ENCODE peak calls at places on chromosomes 13 and 19, in six cellular contexts. One of them, this sample, is unnamed.

GRCh38 chr19:4980087-4980486 is 11.2 kb downstream of the KDM4B start:
- DNase-seq in HEK293T: no peak
- DNase-seq in GOT3: no peak
- DNase-seq in MCF 10A: no peak
- DNase-seq in stimulated activated CD4-positive, alpha-beta T cell treated with anti-CD3 and anti-CD28 coated beads, Interleukin-1b, Interleukin-23, amount 100 ng/mL, for 48 hours: no peak
- DNase-seq in heart left ventricle: no peak
- DNase-seq in this sample: no peak

GRCh38 chr13:46361535-46361934 is 25.5 kb downstream of the RUBCNL start:
- DNase-seq in HEK293T: no peak
- DNase-seq in stimulated activated CD4-positive, alpha-beta T cell treated with anti-CD3 and anti-CD28 coated beads, Interleukin-1b, Interleukin-23, amount 100 ng/mL, for 48 hours: no peak
- DNase-seq in heart left ventricle: no peak
- DNase-seq in MCF 10A: peak; percentile 42
- DNase-seq in GOT3: no peak
- DNase-seq in this sample: no peak

GRCh38 chr13:73665279-73665678 is 468.9 kb downstream of the KLF12 start:
- DNase-seq in stimulated activated CD4-positive, alpha-beta T cell treated with anti-CD3 and anti-CD28 coated beads, Interleukin-1b, Interleukin-23, amount 100 ng/mL, for 48 hours: no peak
- DNase-seq in GOT3: no peak
- DNase-seq in MCF 10A: no peak
- DNase-seq in heart left ventricle: no peak
- DNase-seq in HEK293T: no peak
- DNase-seq in this sample: no peak

GRCh38 chr13:94342436-94343242 is 136.8 kb downstream of the DCT start:
- DNase-seq in MCF 10A: no peak
- DNase-seq in stimulated activated CD4-positive, alpha-beta T cell treated with anti-CD3 and anti-CD28 coated beads, Interleukin-1b, Interleukin-23, amount 100 ng/mL, for 48 hours: no peak
- DNase-seq in heart left ventricle: no peak
- DNase-seq in HEK293T: no peak
- DNase-seq in GOT3: no peak
- DNase-seq in this sample: no peak

GRCh38 chr13:46476174-46476573 is 76.8 kb upstream of the LRCH1 start:
- DNase-seq in MCF 10A: peak; percentile 26
- DNase-seq in GOT3: no peak
- DNase-seq in HEK293T: no peak
- DNase-seq in stimulated activated CD4-positive, alpha-beta T cell treated with anti-CD3 and anti-CD28 coated beads, Interleukin-1b, Interleukin-23, amount 100 ng/mL, for 48 hours: no peak
- DNase-seq in heart left ventricle: no peak
- DNase-seq in this sample: no peak

GRCh38 chr19:41708481-41708880 is at the start of gene CEACAM5:
- DNase-seq in GOT3: no peak
- DNase-seq in heart left ventricle: peak; percentile 19
- DNase-seq in HEK293T: no peak
- DNase-seq in stimulated activated CD4-positive, alpha-beta T cell treated with anti-CD3 and anti-CD28 coated beads, Interleukin-1b, Interleukin-23, amount 100 ng/mL, for 48 hours: no peak
- DNase-seq in MCF 10A: no peak
- DNase-seq in this sample: no peak

GRCh38 chr19:17333611-17334413 is 843 bp downstream of the ANO8 start:
- DNase-seq in stimulated activated CD4-positive, alpha-beta T cell treated with anti-CD3 and anti-CD28 coated beads, Interleukin-1b, Interleukin-23, amount 100 ng/mL, for 48 hours: peak; percentile 84
- DNase-seq in MCF 10A: peak; percentile 90
- DNase-seq in heart left ventricle: no peak
- DNase-seq in HEK293T: no peak
- DNase-seq in GOT3: no peak
- DNase-seq in this sample: no peak

GRCh38 chr13:26280822-26281221 is 26.9 kb downstream of the CDK8 start:
- DNase-seq in HEK293T: no peak
- DNase-seq in heart left ventricle: no peak
- DNase-seq in stimulated activated CD4-positive, alpha-beta T cell treated with anti-CD3 and anti-CD28 coated beads, Interleukin-1b, Interleukin-23, amount 100 ng/mL, for 48 hours: no peak
- DNase-seq in GOT3: no peak
- DNase-seq in MCF 10A: peak; percentile 60
- DNase-seq in this sample: no peak

GRCh38 chr13:81487151-81487550 is 1146.2 kb upstream of the SPRY2 start:
- DNase-seq in MCF 10A: peak; percentile 70
- DNase-seq in GOT3: no peak
- DNase-seq in heart left ventricle: no peak
- DNase-seq in HEK293T: peak; percentile 65
- DNase-seq in stimulated activated CD4-positive, alpha-beta T cell treated with anti-CD3 and anti-CD28 coated beads, Interleukin-1b, Interleukin-23, amount 100 ng/mL, for 48 hours: no peak
- DNase-seq in this sample: no peak

This sample was measured in Panc1.